ENCODE peak calls at places on chromosomes 16 and 17, in eight cellular contexts. T is mucosa of gallbladder; U is fibroblast of lung; B is amniotic stem cell; C is colonic mucosa; M is activated CD4-positive, CD25-positive, alpha-beta regulatory T cell treated with anti-CD3 and anti-CD28 coated beads, Interleukin-2, amount 50 U/mL, for 16 hours; D is KG1; L is epithelial cell of esophagus. A is an unnamed sample.

GRCh38 chr17:6494239-6494941 is 50.1 kb downstream of the PIMREG start:
- DNase-seq in T (no peak), U (no peak), B (no peak), C (peak; percentile 41), M (no peak), D (no peak), L (peak; percentile 60), A (peak; percentile 63)

GRCh38 chr17:27475070-27475673 is 18.9 kb downstream of the KSR1 start:
- DNase-seq in T (no peak), U (no peak), B (no peak), C (no peak), M (no peak), D (no peak), L (peak; percentile 78), A (peak; percentile 60)

GRCh38 chr16:55328611-55329569 is 4.9 kb downstream of the IRX6 start:
- DNase-seq in T (no peak), U (no peak), B (no peak), C (no peak), M (no peak), D (no peak), L (no peak), A (no peak)

GRCh38 chr17:47694018-47694817 is at the start of gene TBKBP1:
- DNase-seq in T (no peak), U (peak; percentile 77), B (no peak), C (peak; percentile 26), M (no peak), D (peak; percentile 63), L (no peak), A (no peak)

GRCh38 chr16:51500306-51500705 is 349.2 kb upstream of the SALL1 start:
- DNase-seq in T (no peak), U (peak; percentile 29), B (no peak), C (no peak), M (no peak), D (no peak), L (peak; percentile 36), A (peak; percentile 40)

GRCh38 chr16:56259425-56259779 is 68.1 kb downstream of the GNAO1 start:
- DNase-seq in T (no peak), U (no peak), B (no peak), C (no peak), M (no peak), D (no peak), L (no peak), A (no peak)

GRCh38 chr16:56493815-56494214 is 26.0 kb downstream of the BBS2 start:
- DNase-seq in T (no peak), U (no peak), B (no peak), C (no peak), M (no peak), D (no peak), L (no peak), A (no peak)

GRCh38 chr16:89586853-89587252 is 11.3 kb downstream of the CPNE7 start:
- DNase-seq in T (no peak), U (peak; percentile 52), B (no peak), C (no peak), M (no peak), D (no peak), L (peak; percentile 24), A (no peak)

GRCh38 chr17:78185981-78186688 is 717 bp downstream of the TK1 start:
- DNase-seq in T (no peak), U (no peak), B (no peak), C (peak; percentile 83), M (no peak), D (no peak), L (no peak), A (peak; percentile 12)

GRCh38 chr16:1311212-1311737 is 1.8 kb downstream of the UBE2I start:
- DNase-seq in T (no peak), U (no peak), B (no peak), C (no peak), M (no peak), D (no peak), L (no peak), A (no peak)

GRCh38 chr17:30021708-30022317 is 80.4 kb downstream of the EFCAB5 start:
- DNase-seq in T (peak; percentile 36), U (peak; percentile 67), B (no peak), C (peak; percentile 32), M (peak; percentile 2), D (peak; percentile 5), L (peak; percentile 65), A (peak; percentile 63)

GRCh38 chr17:76272541-76273434 is 7.6 kb downstream of the UBALD2 start:
- DNase-seq in T (no peak), U (no peak), B (no peak), C (no peak), M (no peak), D (no peak), L (no peak), A (no peak)

GRCh38 chr17:1001640-1002411 is 4.9 kb downstream of the TIMM22 start:
- DNase-seq in T (no peak), U (peak; percentile 78), B (no peak), C (peak; percentile 30), M (no peak), D (no peak), L (peak; percentile 65), A (no peak)

GRCh38 chr16:20111143-20111542 is 37.5 kb upstream of the GPR139 start:
- DNase-seq in T (no peak), U (no peak), B (no peak), C (no peak), M (no peak), D (no peak), L (no peak), A (no peak)

GRCh38 chr16:72824761-72825160 is 223.2 kb downstream of the ZFHX3 start:
- DNase-seq in T (no peak), U (no peak), B (no peak), C (no peak), M (no peak), D (no peak), L (no peak), A (no peak)

GRCh38 chr17:47882247-47882646 is 13.8 kb upstream of the SP2 start:
- DNase-seq in T (no peak), U (peak; percentile 20), B (no peak), C (peak; percentile 72), M (no peak), D (no peak), L (no peak), A (no peak)

GRCh38 chr16:86411878-86412277 is 98.4 kb upstream of the FOXF1 start:
- DNase-seq in T (no peak), U (no peak), B (no peak), C (no peak), M (no peak), D (no peak), L (no peak), A (no peak)

GRCh38 chr17:35896011-35896587 is 15.9 kb upstream of the CCL5 start:
- DNase-seq in T (no peak), U (no peak), B (no peak), C (no peak), M (no peak), D (peak; percentile 93), L (no peak), A (no peak)

GRCh38 chr16:1097156-1097555 is 1.1 kb upstream of the C1QTNF8 start:
- DNase-seq in T (no peak), U (no peak), B (no peak), C (no peak), M (no peak), D (no peak), L (no peak), A (no peak)

GRCh38 chr16:23948949-23949392 is 113.2 kb downstream of the PRKCB start:
- DNase-seq in T (peak; percentile 42), U (no peak), B (no peak), C (no peak), M (no peak), D (no peak), L (no peak), A (no peak)

GRCh38 chr17:66524848-66525247 is 222.4 kb downstream of the PRKCA start:
- DNase-seq in T (no peak), U (no peak), B (no peak), C (no peak), M (no peak), D (no peak), L (no peak), A (no peak)

GRCh38 chr17:49830605-49831004 is 17.3 kb downstream of the TAC4 start:
- DNase-seq in T (no peak), U (no peak), B (no peak), C (no peak), M (no peak), D (no peak), L (no peak), A (peak; percentile 9)

GRCh38 chr17:29143894-29144293 is 36.3 kb downstream of the MYO18A start:
- DNase-seq in T (no peak), U (no peak), B (no peak), C (no peak), M (no peak), D (no peak), L (no peak), A (no peak)

GRCh38 chr16:8595783-8596182 is 5.5 kb upstream of the TMEM114 start:
- DNase-seq in T (no peak), U (no peak), B (no peak), C (no peak), M (no peak), D (no peak), L (no peak), A (no peak)